ENCODE peak calls at places on chromosomes 1 and 21, in ten cellular contexts. F, A, O, T, L, U, Q, W, C and Z are unnamed samples.

GRCh38 chr1:227896710-227897655 is 50.7 kb downstream of the WNT9A start:
- DNase-seq in F (no peak), A (no peak), O (peak; percentile 3), T (peak; percentile 24), L (peak; percentile 72), U (peak; percentile 4), Q (no peak), W (no peak), C (no peak), Z (no peak)

GRCh38 chr1:48581256-48581655 is 109.3 kb upstream of the SPATA6 start:
- DNase-seq in F (no peak), A (no peak), O (no peak), T (no peak), L (no peak), U (no peak), Q (no peak), W (no peak), C (peak; percentile 2), Z (no peak)

GRCh38 chr1:204983881-204984280 is 59.1 kb upstream of the CNTN2 start:
- DNase-seq in F (no peak), A (no peak), O (no peak), T (no peak), L (no peak), U (no peak), Q (no peak), W (no peak), C (no peak), Z (no peak)

GRCh38 chr21:37653201-37653600 is 263.1 kb downstream of the KCNJ6 start:
- DNase-seq in F (no peak), A (no peak), O (no peak), T (no peak), L (no peak), U (no peak), Q (no peak), W (no peak), C (no peak), Z (no peak)

GRCh38 chr1:76161451-76161850 is 86.9 kb downstream of the ST6GALNAC3 start:
- DNase-seq in F (no peak), A (no peak), O (no peak), T (no peak), L (no peak), U (no peak), Q (no peak), W (no peak), C (no peak), Z (no peak)

GRCh38 chr21:17539323-17539722 is 26.5 kb downstream of the CXADR start:
- DNase-seq in F (no peak), A (no peak), O (no peak), T (no peak), L (no peak), U (no peak), Q (no peak), W (no peak), C (no peak), Z (no peak)

GRCh38 chr1:206769331-206769731 is 1.2 kb upstream of the IL19 start:
- DNase-seq in F (no peak), A (no peak), O (no peak), T (no peak), L (no peak), U (no peak), Q (no peak), W (no peak), C (no peak), Z (no peak)

GRCh38 chr1:89660086-89660946 is 27.4 kb downstream of the LRRC8C start:
- DNase-seq in F (no peak), A (no peak), O (no peak), T (no peak), L (no peak), U (no peak), Q (no peak), W (no peak), C (no peak), Z (no peak)

GRCh38 chr1:94081566-94082344 is 39.2 kb downstream of the ABCA4 start:
- DNase-seq in F (peak; percentile 23), A (no peak), O (no peak), T (no peak), L (no peak), U (no peak), Q (peak; percentile 78), W (no peak), C (peak; percentile 71), Z (no peak)

GRCh38 chr1:27603320-27603961 is 503 bp downstream of the AHDC1 start:
- DNase-seq in F (peak; percentile 35), A (peak; percentile 49), O (no peak), T (peak; percentile 65), L (no peak), U (no peak), Q (no peak), W (peak; percentile 58), C (no peak), Z (no peak)

GRCh38 chr1:18191037-18191867 is 83.7 kb downstream of the IGSF21 start:
- DNase-seq in F (no peak), A (no peak), O (no peak), T (no peak), L (no peak), U (no peak), Q (no peak), W (no peak), C (no peak), Z (no peak)

GRCh38 chr1:99599678-99600175 is 46.2 kb upstream of the PALMD start:
- DNase-seq in F (peak; percentile 7), A (peak; percentile 33), O (peak; percentile 47), T (no peak), L (no peak), U (peak; percentile 26), Q (peak; percentile 66), W (no peak), C (peak; percentile 92), Z (no peak)

GRCh38 chr21:31235671-31236450 is 108.2 kb downstream of the TIAM1 start:
- DNase-seq in F (no peak), A (no peak), O (no peak), T (no peak), L (no peak), U (no peak), Q (peak; percentile 68), W (no peak), C (peak; percentile 44), Z (no peak)

GRCh38 chr1:27831568-27832410 is 1.2 kb downstream of the PPP1R8 start:
- DNase-seq in F (no peak), A (no peak), O (no peak), T (no peak), L (no peak), U (no peak), Q (no peak), W (no peak), C (no peak), Z (no peak)

GRCh38 chr1:104136621-104137020 is 386.9 kb downstream of the AMY1C start:
- DNase-seq in F (no peak), A (no peak), O (no peak), T (no peak), L (no peak), U (no peak), Q (no peak), W (no peak), C (no peak), Z (no peak)

DNA sequence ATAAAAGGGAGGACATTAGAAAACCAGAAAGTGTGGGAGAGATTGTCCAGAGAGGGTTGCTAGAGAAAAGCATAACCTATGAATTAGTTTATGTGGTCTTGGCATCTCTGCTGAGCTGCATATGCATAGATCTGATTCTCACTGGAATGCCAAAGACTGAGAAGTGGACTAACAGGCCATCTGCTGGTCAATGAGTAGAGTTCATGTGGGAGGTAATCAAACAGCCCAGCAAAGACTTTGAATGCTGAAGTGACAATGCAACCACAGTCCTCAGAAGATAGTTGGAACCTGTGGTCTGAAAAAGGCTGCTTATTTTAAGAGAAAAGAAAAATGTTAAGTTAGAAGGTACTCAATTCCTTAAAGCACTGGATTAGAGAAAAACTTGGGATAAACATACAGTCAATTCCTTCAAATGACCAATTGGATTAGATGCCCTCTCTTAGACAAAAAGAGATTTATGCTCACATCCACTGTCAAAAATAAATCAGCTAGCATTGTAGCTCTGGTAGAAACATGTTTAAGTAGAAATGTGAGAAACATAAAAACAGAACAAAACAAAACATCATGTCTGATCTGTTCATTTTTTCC is 382.8 kb downstream of the AMY1C start:
- DNase-seq in F (no peak), A (no peak), O (peak; percentile 24), T (no peak), L (no peak), U (no peak), Q (peak; percentile 45), W (peak; percentile 26), C (no peak), Z (peak; percentile 32)
- TF ChIP-seq CTCF in F (no peak), A (peak; percentile 46), O (peak; percentile 84), T (peak; percentile 8), L (no peak), U (peak; percentile 22), Q (peak; percentile 82), W (peak; percentile 56), C (no peak), Z (peak; percentile 84)

DNA sequence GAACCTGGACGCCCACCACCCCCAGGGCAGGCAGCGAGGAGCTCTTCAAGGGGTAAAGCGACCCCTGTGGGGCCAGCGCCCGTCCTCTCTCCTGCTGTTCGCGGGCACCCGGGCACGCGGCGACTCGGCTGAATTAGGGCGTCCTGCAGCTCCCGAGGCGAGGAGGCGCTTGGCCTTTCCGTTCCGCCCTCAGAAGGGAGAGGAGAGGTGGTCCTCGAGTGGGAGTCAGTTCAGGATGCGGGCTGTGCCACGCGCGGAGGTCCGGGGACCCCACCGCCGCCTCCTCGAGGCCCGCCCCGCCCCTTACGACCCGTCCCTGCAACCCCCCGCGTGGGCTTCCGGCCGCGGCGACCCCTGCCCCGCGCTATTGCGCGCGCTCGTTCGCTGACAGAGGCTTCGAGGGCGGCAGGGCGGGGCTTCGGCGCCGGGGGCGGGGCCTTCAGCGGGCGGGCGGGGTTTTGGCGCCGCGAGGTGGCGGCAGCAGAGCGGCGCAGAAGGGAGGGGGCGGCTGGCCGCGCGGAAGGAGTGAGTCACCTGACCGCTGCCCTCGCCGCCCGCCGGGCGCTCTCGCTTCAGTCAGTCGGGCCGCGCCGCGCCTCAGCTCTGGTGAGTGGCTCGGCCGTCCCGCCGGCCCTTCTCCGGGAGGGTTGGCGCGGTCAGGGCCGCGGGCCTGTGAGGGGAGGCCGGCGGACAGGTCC is at the start of gene BACH1:
- DNase-seq in F (peak; percentile 49), A (peak; percentile 90), O (peak; percentile 94), T (peak; percentile 95), L (peak; percentile 91), U (peak; percentile 91), Q (peak; percentile 65), W (peak; percentile 93), C (peak; percentile 95), Z (peak; percentile 58)
- TF ChIP-seq CTCF in F (peak; percentile 39), A (peak; percentile 61), O (no peak), T (peak; percentile 51), L (peak; percentile 25), U (peak; percentile 68), Q (peak; percentile 40), W (no peak), C (no peak), Z (peak; percentile 41)

GRCh38 chr1:200969726-200970521 is 53.6 kb downstream of the KIF21B start:
- DNase-seq in F (no peak), A (no peak), O (no peak), T (no peak), L (no peak), U (no peak), Q (no peak), W (peak; percentile 56), C (no peak), Z (no peak)
- TF ChIP-seq CTCF in F (no peak), A (no peak), O (no peak), T (no peak), L (no peak), U (no peak), Q (no peak), W (peak; percentile 31), C (no peak), Z (peak; percentile 28)

DNA sequence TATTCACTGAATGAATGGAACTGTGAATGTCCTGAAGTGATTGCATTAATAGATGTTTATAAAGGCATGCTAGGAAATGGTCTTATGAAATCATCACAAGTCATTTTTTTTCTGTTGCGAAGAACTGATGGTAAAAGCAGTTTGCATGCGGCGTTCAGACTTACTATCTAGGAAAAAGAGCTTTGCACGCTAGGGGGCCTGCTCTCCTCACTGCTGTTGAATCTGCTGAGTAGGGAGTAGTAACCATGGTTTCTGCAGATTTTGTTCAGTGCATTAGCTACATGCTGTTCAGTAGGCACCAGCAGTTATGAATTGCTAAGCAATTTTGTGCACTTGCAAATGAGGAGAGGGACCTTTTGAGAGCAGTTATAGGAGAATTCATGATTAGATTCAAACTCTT is 57.9 kb downstream of the CENPF start:
- DNase-seq in F (no peak), A (no peak), O (no peak), T (no peak), L (no peak), U (no peak), Q (no peak), W (no peak), C (peak; percentile 85), Z (no peak)
- TF ChIP-seq CTCF in F (peak; percentile 45), A (peak; percentile 50), O (no peak), T (peak; percentile 30), L (no peak), U (peak; percentile 22), Q (peak; percentile 26), W (no peak), C (peak; percentile 71), Z (peak; percentile 23)